ENCODE peak calls at places on chromosomes 7 and 10, in nine cellular contexts. X is neural progenitor cell; V is AG09309; C is HCEC 1CT; W is ureter; M is tibial artery; O is NCI-H748 treated with DMSO at 0.1 percent for 48 hours; B is activated CD4-positive, CD25-positive, alpha-beta regulatory T cell; F is colonic mucosa. U is an unnamed sample.

GRCh38 chr7:157502701-157503111 is 165.9 kb downstream of the DNAJB6 start:
- DNase-seq in X (no peak), V (no peak), C (peak), W (peak), M (peak), O (no peak), B (peak), F (no peak), U (peak)

GRCh38 chr7:117781707-117782106 is 91.5 kb downstream of the CTTNBP2 start:
- DNase-seq in X (no peak), V (no peak), C (peak), W (no peak), M (no peak), O (no peak), B (no peak), F (no peak), U (no peak)

GRCh38 chr10:62795750-62796149 is 8.8 kb upstream of the ADO start:
- DNase-seq in X (no peak), V (no peak), C (no peak), W (no peak), M (no peak), O (no peak), B (no peak), F (no peak), U (no peak)

GRCh38 chr10:68666280-68666760 is 54.7 kb upstream of the CCAR1 start:
- DNase-seq in X (no peak), V (peak), C (peak), W (no peak), M (no peak), O (no peak), B (no peak), F (no peak), U (no peak)

GRCh38 chr7:65798111-65799075 is 74.5 kb upstream of the VKORC1L1 start:
- DNase-seq in X (peak), V (peak), C (peak), W (no peak), M (no peak), O (no peak), B (no peak), F (no peak), U (no peak)

GRCh38 chr10:31520982-31521381 is 202.0 kb downstream of the ZEB1 start:
- DNase-seq in X (no peak), V (no peak), C (no peak), W (no peak), M (no peak), O (no peak), B (no peak), F (no peak), U (no peak)

GRCh38 chr7:1284743-1285458 is 52.2 kb downstream of the UNCX start:
- DNase-seq in X (no peak), V (no peak), C (no peak), W (no peak), M (no peak), O (no peak), B (no peak), F (no peak), U (no peak)

GRCh38 chr10:77771851-77772250 is 134.2 kb upstream of the KCNMA1 start:
- DNase-seq in X (no peak), V (no peak), C (no peak), W (peak), M (no peak), O (no peak), B (no peak), F (no peak), U (peak)

GRCh38 chr10:50470798-50471582 is 152.8 kb downstream of the SGMS1 start:
- DNase-seq in X (no peak), V (peak), C (no peak), W (no peak), M (no peak), O (no peak), B (no peak), F (peak), U (no peak)

GRCh38 chr10:8513155-8514147 is 459.0 kb downstream of the GATA3 start:
- DNase-seq in X (no peak), V (no peak), C (no peak), W (no peak), M (no peak), O (no peak), B (no peak), F (no peak), U (peak)

GRCh38 chr10:60732240-60733188 is 45.8 kb upstream of the CDK1 start:
- DNase-seq in X (peak), V (no peak), C (no peak), W (peak), M (no peak), O (no peak), B (no peak), F (peak), U (peak)

GRCh38 chr7:112282476-112283188 is 76.1 kb downstream of the ZNF277 start:
- DNase-seq in X (no peak), V (no peak), C (no peak), W (no peak), M (no peak), O (no peak), B (no peak), F (no peak), U (no peak)

GRCh38 chr10:59674211-59674836 is 35.3 kb downstream of the SLC16A9 start:
- DNase-seq in X (no peak), V (peak), C (peak), W (no peak), M (no peak), O (no peak), B (no peak), F (peak), U (no peak)

GRCh38 chr7:3510101-3511020 is 209.3 kb downstream of the SDK1 start:
- DNase-seq in X (no peak), V (no peak), C (no peak), W (no peak), M (no peak), O (no peak), B (no peak), F (no peak), U (no peak)

GRCh38 chr10:7696545-7696944 is 6.6 kb upstream of the ITIH2 start:
- DNase-seq in X (no peak), V (no peak), C (no peak), W (no peak), M (peak), O (no peak), B (no peak), F (no peak), U (no peak)